ENCODE peak calls at places on chromosomes 5 and 9, in ten cellular contexts. B, E, L, Y, M, Q, R, N, K and H are unnamed samples.

GRCh38 chr5:169778622-169779596 is 141.8 kb downstream of the DOCK2 start:
- DNase-seq in B (no peak), E (no peak), L (no peak), Y (no peak), M (no peak), Q (no peak), R (no peak), N (no peak), K (no peak), H (peak; percentile 17)

GRCh38 chr9:131968632-131969031 is 111.0 kb downstream of the MED27 start:
- DNase-seq in B (no peak), E (no peak), L (no peak), Y (no peak), M (no peak), Q (no peak), R (no peak), N (no peak), K (no peak), H (no peak)

GRCh38 chr9:108050894-108051293 is 561.3 kb upstream of the KLF4 start:
- DNase-seq in B (no peak), E (no peak), L (no peak), Y (no peak), M (no peak), Q (peak; percentile 25), R (no peak), N (peak; percentile 13), K (no peak), H (no peak)

GRCh38 chr9:111566234-111566633 is 33.2 kb downstream of the PTGR1 start:
- DNase-seq in B (peak; percentile 64), E (no peak), L (no peak), Y (no peak), M (no peak), Q (no peak), R (no peak), N (peak; percentile 36), K (peak; percentile 4), H (no peak)

GRCh38 chr9:68844623-68845612 is 139.9 kb downstream of the PIP5K1B start:
- DNase-seq in B (peak; percentile 55), E (no peak), L (no peak), Y (no peak), M (peak; percentile 51), Q (no peak), R (no peak), N (peak; percentile 5), K (peak; percentile 36), H (peak; percentile 49)

GRCh38 chr5:175847061-175847460 is 24.3 kb upstream of the CPLX2 start:
- DNase-seq in B (no peak), E (no peak), L (no peak), Y (no peak), M (no peak), Q (no peak), R (no peak), N (no peak), K (no peak), H (no peak)

GRCh38 chr9:18666987-18667772 is 193.2 kb downstream of the ADAMTSL1 start:
- DNase-seq in B (no peak), E (no peak), L (no peak), Y (no peak), M (no peak), Q (no peak), R (no peak), N (peak; percentile 27), K (peak; percentile 24), H (no peak)

GRCh38 chr9:69131682-69132081 is 42.4 kb upstream of the TJP2 start:
- DNase-seq in B (peak; percentile 12), E (no peak), L (no peak), Y (no peak), M (no peak), Q (peak; percentile 21), R (peak; percentile 65), N (peak; percentile 91), K (peak; percentile 85), H (peak; percentile 55)

GRCh38 chr9:81682177-81682576 is 7.2 kb downstream of the TLE1 start:
- DNase-seq in B (peak; percentile 23), E (no peak), L (no peak), Y (no peak), M (no peak), Q (no peak), R (no peak), N (no peak), K (no peak), H (no peak)